ENCODE peak calls at places on chromosome 2, in nine cellular contexts. G, M, F, V, U, S, T, L and E are unnamed samples.

GRCh38 chr2:69272803-69273471 is 114.1 kb downstream of the GFPT1 start:
- DNase-seq in V (no peak), G (peak), T (peak), S (peak), L (no peak), U (no peak), F (no peak), M (no peak), E (no peak)

GRCh38 chr2:3440486-3440885 is 61.0 kb downstream of the TRAPPC12 start:
- DNase-seq in G (no peak), V (no peak), S (no peak), F (no peak), U (no peak), T (no peak), M (no peak), L (no peak), E (no peak)

GRCh38 chr2:236051351-236051750 is 116.8 kb downstream of the GBX2 start:
- DNase-seq in S (peak), V (no peak), L (peak), U (no peak), G (no peak), F (no peak), M (no peak), T (no peak), E (no peak)

GRCh38 chr2:102025016-102025491 is 33.3 kb downstream of the IL1R2 start:
- DNase-seq in F (no peak), U (no peak), T (peak), S (no peak), L (no peak), G (peak), M (no peak), V (no peak), E (peak)

GRCh38 chr2:70767094-70767698 is 804 bp downstream of the ADD2 start:
- DNase-seq in T (no peak), S (peak), G (no peak), U (no peak), L (peak), F (no peak), M (peak), V (peak), E (no peak)

GRCh38 chr2:29878898-29879297 is 42.5 kb downstream of the ALK start:
- DNase-seq in V (no peak), G (no peak), S (no peak), F (no peak), U (no peak), M (no peak), L (no peak), T (no peak), E (peak)

GRCh38 chr2:11159574-11160170 is 4.4 kb downstream of the SLC66A3 start:
- DNase-seq in G (no peak), S (no peak), V (no peak), F (no peak), M (no peak), U (no peak), T (no peak), L (no peak), E (no peak)

GRCh38 chr2:138708682-138709241 is 71.4 kb downstream of the NXPH2 start:
- DNase-seq in L (no peak), V (no peak), F (no peak), G (peak), U (no peak), T (peak), S (peak), M (no peak), E (peak)

GRCh38 chr2:238169708-238170251 is 11.0 kb downstream of the ERFE start:
- DNase-seq in V (no peak), M (no peak), T (peak), U (no peak), S (no peak), F (peak), G (peak), L (no peak), E (peak)

GRCh38 chr2:197306691-197307030 is 3.9 kb downstream of the ANKRD44 start:
- DNase-seq in G (no peak), L (no peak), M (no peak), U (peak), S (no peak), T (peak), V (no peak), F (peak), E (no peak)